ENCODE peak calls at places on chromosome 1, in seven cellular contexts. One of them, this sample, is unnamed.

GRCh38 chr1:6859415-6860343 is 74.4 kb downstream of the CAMTA1 start:
- DNase-seq in SW 1271: peak; percentile 81
- DNase-seq in aorta: no peak
- DNase-seq in kidney glomerular epithelial cell: peak; percentile 90
- DNase-seq in activated CD4-positive, alpha-beta T cell treated with anti-CD3 and anti-CD28 coated beads, Interleukin-2, amount 50 U/mL, for 24 hours: no peak
- DNase-seq in CD8-positive, alpha-beta T cell: no peak
- DNase-seq in EL: peak; percentile 97
- DNase-seq in this sample: peak; percentile 95

GRCh38 chr1:234659538-234659937 is 49.6 kb upstream of the IRF2BP2 start:
- DNase-seq in SW 1271: peak; percentile 56
- DNase-seq in aorta: no peak
- DNase-seq in kidney glomerular epithelial cell: peak; percentile 16
- DNase-seq in activated CD4-positive, alpha-beta T cell treated with anti-CD3 and anti-CD28 coated beads, Interleukin-2, amount 50 U/mL, for 24 hours: no peak
- DNase-seq in CD8-positive, alpha-beta T cell: no peak
- DNase-seq in EL: peak; percentile 86
- DNase-seq in this sample: no peak

GRCh38 chr1:151408891-151409290 is 9.5 kb downstream of the PSMB4 start:
- DNase-seq in SW 1271: no peak
- DNase-seq in aorta: no peak
- DNase-seq in kidney glomerular epithelial cell: no peak
- DNase-seq in activated CD4-positive, alpha-beta T cell treated with anti-CD3 and anti-CD28 coated beads, Interleukin-2, amount 50 U/mL, for 24 hours: no peak
- DNase-seq in CD8-positive, alpha-beta T cell: no peak
- DNase-seq in EL: no peak
- DNase-seq in this sample: no peak

GRCh38 chr1:215076312-215076711 is 6.2 kb upstream of the KCNK2 start:
- DNase-seq in SW 1271: peak; percentile 4
- DNase-seq in aorta: no peak
- DNase-seq in kidney glomerular epithelial cell: peak; percentile 27
- DNase-seq in activated CD4-positive, alpha-beta T cell treated with anti-CD3 and anti-CD28 coated beads, Interleukin-2, amount 50 U/mL, for 24 hours: no peak
- DNase-seq in CD8-positive, alpha-beta T cell: no peak
- DNase-seq in EL: peak; percentile 51
- DNase-seq in this sample: no peak

GRCh38 chr1:109723351-109723750 is 11.3 kb downstream of the GSTM5 start:
- DNase-seq in SW 1271: no peak
- DNase-seq in aorta: no peak
- DNase-seq in kidney glomerular epithelial cell: peak; percentile 39
- DNase-seq in activated CD4-positive, alpha-beta T cell treated with anti-CD3 and anti-CD28 coated beads, Interleukin-2, amount 50 U/mL, for 24 hours: no peak
- DNase-seq in CD8-positive, alpha-beta T cell: no peak
- DNase-seq in EL: peak; percentile 50
- DNase-seq in this sample: no peak

GRCh38 chr1:175597969-175598765 is 145.2 kb downstream of the TNR start:
- DNase-seq in SW 1271: no peak
- DNase-seq in aorta: no peak
- DNase-seq in kidney glomerular epithelial cell: no peak
- DNase-seq in activated CD4-positive, alpha-beta T cell treated with anti-CD3 and anti-CD28 coated beads, Interleukin-2, amount 50 U/mL, for 24 hours: no peak
- DNase-seq in CD8-positive, alpha-beta T cell: no peak
- DNase-seq in EL: peak; percentile 6
- DNase-seq in this sample: peak; percentile 66

GRCh38 chr1:18557621-18558465 is 72.8 kb upstream of the PAX7 start:
- DNase-seq in SW 1271: no peak
- DNase-seq in aorta: no peak
- DNase-seq in kidney glomerular epithelial cell: peak; percentile 6
- DNase-seq in activated CD4-positive, alpha-beta T cell treated with anti-CD3 and anti-CD28 coated beads, Interleukin-2, amount 50 U/mL, for 24 hours: no peak
- DNase-seq in CD8-positive, alpha-beta T cell: no peak
- DNase-seq in EL: no peak
- DNase-seq in this sample: no peak

GRCh38 chr1:3577300-3577699 is 34.0 kb downstream of the MEGF6 start:
- DNase-seq in SW 1271: no peak
- DNase-seq in aorta: no peak
- DNase-seq in kidney glomerular epithelial cell: peak; percentile 12
- DNase-seq in activated CD4-positive, alpha-beta T cell treated with anti-CD3 and anti-CD28 coated beads, Interleukin-2, amount 50 U/mL, for 24 hours: no peak
- DNase-seq in CD8-positive, alpha-beta T cell: no peak
- DNase-seq in EL: no peak
- DNase-seq in this sample: no peak

GRCh38 chr1:222079546-222079945 is 337.7 kb upstream of the DUSP10 start:
- DNase-seq in SW 1271: no peak
- DNase-seq in aorta: no peak
- DNase-seq in kidney glomerular epithelial cell: no peak
- DNase-seq in activated CD4-positive, alpha-beta T cell treated with anti-CD3 and anti-CD28 coated beads, Interleukin-2, amount 50 U/mL, for 24 hours: no peak
- DNase-seq in CD8-positive, alpha-beta T cell: no peak
- DNase-seq in EL: no peak
- DNase-seq in this sample: no peak

GRCh38 chr1:24775901-24776300 is 30.7 kb downstream of the CLIC4 start:
- DNase-seq in SW 1271: no peak
- DNase-seq in aorta: no peak
- DNase-seq in kidney glomerular epithelial cell: no peak
- DNase-seq in activated CD4-positive, alpha-beta T cell treated with anti-CD3 and anti-CD28 coated beads, Interleukin-2, amount 50 U/mL, for 24 hours: no peak
- DNase-seq in CD8-positive, alpha-beta T cell: no peak
- DNase-seq in EL: no peak
- DNase-seq in this sample: no peak

GRCh38 chr1:65269612-65270011 is 39.7 kb upstream of the DNAJC6 start:
- DNase-seq in SW 1271: no peak
- DNase-seq in aorta: no peak
- DNase-seq in kidney glomerular epithelial cell: no peak
- DNase-seq in activated CD4-positive, alpha-beta T cell treated with anti-CD3 and anti-CD28 coated beads, Interleukin-2, amount 50 U/mL, for 24 hours: no peak
- DNase-seq in CD8-positive, alpha-beta T cell: no peak
- DNase-seq in EL: no peak
- DNase-seq in this sample: no peak

GRCh38 chr1:80666073-80666472 is 1134.7 kb upstream of the ADGRL2 start:
- DNase-seq in SW 1271: no peak
- DNase-seq in aorta: no peak
- DNase-seq in kidney glomerular epithelial cell: no peak
- DNase-seq in activated CD4-positive, alpha-beta T cell treated with anti-CD3 and anti-CD28 coated beads, Interleukin-2, amount 50 U/mL, for 24 hours: no peak
- DNase-seq in CD8-positive, alpha-beta T cell: no peak
- DNase-seq in EL: no peak
- DNase-seq in this sample: no peak

GRCh38 chr1:213070399-213070798 is 19.4 kb downstream of the RPS6KC1 start:
- DNase-seq in SW 1271: peak; percentile 40
- DNase-seq in aorta: no peak
- DNase-seq in kidney glomerular epithelial cell: peak; percentile 41
- DNase-seq in activated CD4-positive, alpha-beta T cell treated with anti-CD3 and anti-CD28 coated beads, Interleukin-2, amount 50 U/mL, for 24 hours: no peak
- DNase-seq in CD8-positive, alpha-beta T cell: no peak
- DNase-seq in EL: peak; percentile 81
- DNase-seq in this sample: no peak

GRCh38 chr1:151993734-151994496 is at the start of gene S100A10:
- DNase-seq in SW 1271: peak; percentile 63
- DNase-seq in aorta: peak; percentile 90
- DNase-seq in kidney glomerular epithelial cell: peak; percentile 71
- DNase-seq in activated CD4-positive, alpha-beta T cell treated with anti-CD3 and anti-CD28 coated beads, Interleukin-2, amount 50 U/mL, for 24 hours: peak; percentile 30
- DNase-seq in CD8-positive, alpha-beta T cell: peak; percentile 58
- DNase-seq in EL: peak; percentile 79
- DNase-seq in this sample: no peak

GRCh38 chr1:174942547-174943255 is 57.0 kb upstream of the CACYBP start:
- DNase-seq in SW 1271: no peak
- DNase-seq in aorta: no peak
- DNase-seq in kidney glomerular epithelial cell: no peak
- DNase-seq in activated CD4-positive, alpha-beta T cell treated with anti-CD3 and anti-CD28 coated beads, Interleukin-2, amount 50 U/mL, for 24 hours: no peak
- DNase-seq in CD8-positive, alpha-beta T cell: no peak
- DNase-seq in EL: no peak
- DNase-seq in this sample: no peak

GRCh38 chr1:18581420-18581880 is 49.2 kb upstream of the PAX7 start:
- DNase-seq in SW 1271: no peak
- DNase-seq in aorta: no peak
- DNase-seq in kidney glomerular epithelial cell: no peak
- DNase-seq in activated CD4-positive, alpha-beta T cell treated with anti-CD3 and anti-CD28 coated beads, Interleukin-2, amount 50 U/mL, for 24 hours: no peak
- DNase-seq in CD8-positive, alpha-beta T cell: no peak
- DNase-seq in EL: peak; percentile 12
- DNase-seq in this sample: no peak

GRCh38 chr1:182038220-182038619 is 23.3 kb downstream of the ZNF648 start:
- DNase-seq in SW 1271: no peak
- DNase-seq in aorta: no peak
- DNase-seq in kidney glomerular epithelial cell: no peak
- DNase-seq in activated CD4-positive, alpha-beta T cell treated with anti-CD3 and anti-CD28 coated beads, Interleukin-2, amount 50 U/mL, for 24 hours: no peak
- DNase-seq in CD8-positive, alpha-beta T cell: no peak
- DNase-seq in EL: no peak
- DNase-seq in this sample: no peak

GRCh38 chr1:66944330-66945274 is 19.8 kb downstream of the MIER1 start:
- DNase-seq in SW 1271: peak; percentile 70
- DNase-seq in aorta: peak; percentile 74
- DNase-seq in kidney glomerular epithelial cell: peak; percentile 58
- DNase-seq in activated CD4-positive, alpha-beta T cell treated with anti-CD3 and anti-CD28 coated beads, Interleukin-2, amount 50 U/mL, for 24 hours: no peak
- DNase-seq in CD8-positive, alpha-beta T cell: no peak
- DNase-seq in EL: peak; percentile 90
- DNase-seq in this sample: no peak

GRCh38 chr1:203161703-203162102 is 13.9 kb downstream of the MYBPH start:
- DNase-seq in SW 1271: no peak
- DNase-seq in aorta: no peak
- DNase-seq in kidney glomerular epithelial cell: no peak
- DNase-seq in activated CD4-positive, alpha-beta T cell treated with anti-CD3 and anti-CD28 coated beads, Interleukin-2, amount 50 U/mL, for 24 hours: no peak
- DNase-seq in CD8-positive, alpha-beta T cell: no peak
- DNase-seq in EL: no peak
- DNase-seq in this sample: no peak

GRCh38 chr1:21641967-21642366 is 27.2 kb downstream of the RAP1GAP start:
- DNase-seq in SW 1271: no peak
- DNase-seq in aorta: no peak
- DNase-seq in kidney glomerular epithelial cell: no peak
- DNase-seq in activated CD4-positive, alpha-beta T cell treated with anti-CD3 and anti-CD28 coated beads, Interleukin-2, amount 50 U/mL, for 24 hours: no peak
- DNase-seq in CD8-positive, alpha-beta T cell: no peak
- DNase-seq in EL: no peak
- DNase-seq in this sample: no peak

GRCh38 chr1:31937300-31938183 is 626 bp downstream of the PTP4A2 start:
- DNase-seq in SW 1271: peak; percentile 48
- DNase-seq in aorta: peak; percentile 90
- DNase-seq in kidney glomerular epithelial cell: peak; percentile 29
- DNase-seq in activated CD4-positive, alpha-beta T cell treated with anti-CD3 and anti-CD28 coated beads, Interleukin-2, amount 50 U/mL, for 24 hours: peak; percentile 60
- DNase-seq in CD8-positive, alpha-beta T cell: peak; percentile 64
- DNase-seq in EL: peak; percentile 63
- DNase-seq in this sample: no peak

GRCh38 chr1:28577052-28577678 is 14.9 kb upstream of the RAB42 start:
- DNase-seq in SW 1271: no peak
- DNase-seq in aorta: peak; percentile 8
- DNase-seq in kidney glomerular epithelial cell: no peak
- DNase-seq in activated CD4-positive, alpha-beta T cell treated with anti-CD3 and anti-CD28 coated beads, Interleukin-2, amount 50 U/mL, for 24 hours: peak; percentile 35
- DNase-seq in CD8-positive, alpha-beta T cell: no peak
- DNase-seq in EL: peak; percentile 35
- DNase-seq in this sample: no peak

GRCh38 chr1:110880708-110881374 is 7.9 kb downstream of the CD53 start:
- DNase-seq in SW 1271: no peak
- DNase-seq in aorta: no peak
- DNase-seq in kidney glomerular epithelial cell: no peak
- DNase-seq in activated CD4-positive, alpha-beta T cell treated with anti-CD3 and anti-CD28 coated beads, Interleukin-2, amount 50 U/mL, for 24 hours: no peak
- DNase-seq in CD8-positive, alpha-beta T cell: no peak
- DNase-seq in EL: no peak
- DNase-seq in this sample: no peak

GRCh38 chr1:37808369-37809319 is 636 bp upstream of the YRDC start:
- DNase-seq in SW 1271: peak; percentile 69
- DNase-seq in aorta: peak; percentile 82
- DNase-seq in kidney glomerular epithelial cell: peak; percentile 13
- DNase-seq in activated CD4-positive, alpha-beta T cell treated with anti-CD3 and anti-CD28 coated beads, Interleukin-2, amount 50 U/mL, for 24 hours: peak; percentile 25
- DNase-seq in CD8-positive, alpha-beta T cell: no peak
- DNase-seq in EL: peak; percentile 81
- DNase-seq in this sample: no peak

GRCh38 chr1:5661196-5662130 is 330.8 kb downstream of the NPHP4 start:
- DNase-seq in SW 1271: no peak
- DNase-seq in aorta: no peak
- DNase-seq in kidney glomerular epithelial cell: no peak
- DNase-seq in activated CD4-positive, alpha-beta T cell treated with anti-CD3 and anti-CD28 coated beads, Interleukin-2, amount 50 U/mL, for 24 hours: no peak
- DNase-seq in CD8-positive, alpha-beta T cell: no peak
- DNase-seq in EL: no peak
- DNase-seq in this sample: no peak

GRCh38 chr1:245690946-245691456 is 536.2 kb downstream of the KIF26B start:
- DNase-seq in SW 1271: no peak
- DNase-seq in aorta: no peak
- DNase-seq in kidney glomerular epithelial cell: no peak
- DNase-seq in activated CD4-positive, alpha-beta T cell treated with anti-CD3 and anti-CD28 coated beads, Interleukin-2, amount 50 U/mL, for 24 hours: no peak
- DNase-seq in CD8-positive, alpha-beta T cell: no peak
- DNase-seq in EL: no peak
- DNase-seq in this sample: no peak

GRCh38 chr1:8551613-8552093 is 233.7 kb downstream of the SLC45A1 start:
- DNase-seq in SW 1271: no peak
- DNase-seq in aorta: no peak
- DNase-seq in kidney glomerular epithelial cell: no peak
- DNase-seq in activated CD4-positive, alpha-beta T cell treated with anti-CD3 and anti-CD28 coated beads, Interleukin-2, amount 50 U/mL, for 24 hours: no peak
- DNase-seq in CD8-positive, alpha-beta T cell: no peak
- DNase-seq in EL: no peak
- DNase-seq in this sample: no peak